ENCODE peak calls at places on chromosomes 16 and 17, in ten cellular contexts. A, I, E, Q, M, C, T, B, X and P are unnamed samples.
A peak's percentile ranks its signal among the peaks of the same experiment; 100 is the strongest.

GRCh38 chr17:15263680-15264079 is 1.4 kb downstream of the PMP22 start:
- DNase-seq in A (no peak), I (no peak), E (no peak), Q (no peak), M (no peak), C (no peak), T (no peak), B (no peak), X (no peak), P (no peak)

GRCh38 chr16:47492428-47493357 is 31.6 kb downstream of the PHKB start:
- DNase-seq in A (no peak), I (no peak), E (no peak), Q (no peak), M (no peak), C (no peak), T (no peak), B (no peak), X (peak; percentile 15), P (peak; percentile 83)

GRCh38 chr17:28997811-28998210 is 8.0 kb downstream of the SEZ6 start:
- DNase-seq in A (no peak), I (no peak), E (no peak), Q (no peak), M (peak; percentile 29), C (no peak), T (no peak), B (no peak), X (no peak), P (no peak)

GRCh38 chr17:1646199-1646875 is 805 bp upstream of the SCARF1 start:
- DNase-seq in A (no peak), I (no peak), E (no peak), Q (no peak), M (no peak), C (no peak), T (no peak), B (no peak), X (no peak), P (peak; percentile 72)

GRCh38 chr16:31055613-31056012 is 18.4 kb downstream of the ZNF668 start:
- DNase-seq in A (no peak), I (no peak), E (no peak), Q (no peak), M (no peak), C (no peak), T (no peak), B (no peak), X (no peak), P (no peak)

GRCh38 chr16:53822936-53823529 is 119.1 kb downstream of the FTO start:
- DNase-seq in A (no peak), I (peak; percentile 2), E (no peak), Q (no peak), M (no peak), C (no peak), T (no peak), B (no peak), X (no peak), P (no peak)

GRCh38 chr17:9408381-9408780 is 167.2 kb downstream of the STX8 start:
- DNase-seq in A (no peak), I (no peak), E (no peak), Q (no peak), M (no peak), C (no peak), T (no peak), B (no peak), X (no peak), P (no peak)

GRCh38 chr17:18008496-18009268 is 30.3 kb downstream of the ATPAF2 start:
- DNase-seq in A (no peak), I (no peak), E (no peak), Q (peak; percentile 92), M (no peak), C (no peak), T (no peak), B (no peak), X (peak; percentile 16), P (no peak)

GRCh38 chr16:85431431-85432124 is 181.5 kb upstream of the GSE1 start:
- DNase-seq in A (no peak), I (no peak), E (no peak), Q (no peak), M (no peak), C (no peak), T (no peak), B (peak; percentile 33), X (no peak), P (peak; percentile 61)

GRCh38 chr16:69762843-69763556 is 868 bp downstream of the WWP2 start:
- DNase-seq in A (no peak), I (no peak), E (peak; percentile 1), Q (no peak), M (no peak), C (no peak), T (no peak), B (no peak), X (no peak), P (no peak)

GRCh38 chr17:5282639-5283217 is 644 bp downstream of the RABEP1 start:
- DNase-seq in A (no peak), I (no peak), E (no peak), Q (no peak), M (no peak), C (peak; percentile 4), T (peak; percentile 14), B (no peak), X (no peak), P (no peak)

GRCh38 chr17:79027274-79027924 is 3.4 kb downstream of the C1QTNF1 start:
- DNase-seq in A (no peak), I (no peak), E (no peak), Q (no peak), M (no peak), C (no peak), T (no peak), B (no peak), X (no peak), P (peak; percentile 78)

GRCh38 chr17:29617481-29618271 is 5.0 kb downstream of the CORO6 start:
- DNase-seq in A (peak; percentile 89), I (peak; percentile 85), E (peak; percentile 88), Q (no peak), M (no peak), C (peak; percentile 77), T (peak; percentile 80), B (peak; percentile 64), X (no peak), P (peak; percentile 99)

GRCh38 chr17:48644159-48644558 is 18.0 kb upstream of the HOXB9 start:
- DNase-seq in A (no peak), I (no peak), E (no peak), Q (no peak), M (no peak), C (no peak), T (no peak), B (no peak), X (no peak), P (no peak)

GRCh38 chr16:83744521-83744981 is 63.2 kb upstream of the HSBP1 start:
- DNase-seq in A (no peak), I (no peak), E (no peak), Q (no peak), M (no peak), C (no peak), T (no peak), B (peak; percentile 49), X (peak; percentile 27), P (peak; percentile 81)

GRCh38 chr17:8887834-8888703 is 20.6 kb upstream of the PIK3R6 start:
- DNase-seq in A (no peak), I (no peak), E (no peak), Q (no peak), M (no peak), C (no peak), T (no peak), B (no peak), X (no peak), P (no peak)

GRCh38 chr16:28063611-28064061 is at the start of gene GSG1L:
- DNase-seq in A (peak; percentile 26), I (no peak), E (no peak), Q (no peak), M (no peak), C (no peak), T (no peak), B (no peak), X (no peak), P (peak; percentile 59)

GRCh38 chr17:3740611-3741073 is 16.9 kb downstream of the HASPIN start:
- DNase-seq in A (no peak), I (peak; percentile 26), E (peak; percentile 44), Q (no peak), M (no peak), C (no peak), T (no peak), B (no peak), X (no peak), P (no peak)

GRCh38 chr17:42920922-42921321 is 20.3 kb downstream of the G6PC1 start:
- DNase-seq in A (no peak), I (no peak), E (no peak), Q (no peak), M (no peak), C (no peak), T (no peak), B (no peak), X (no peak), P (no peak)

GRCh38 chr17:4017377-4017776 is 53.1 kb upstream of the ATP2A3 start:
- DNase-seq in A (no peak), I (no peak), E (no peak), Q (no peak), M (no peak), C (no peak), T (no peak), B (no peak), X (no peak), P (no peak)

GRCh38 chr16:69112285-69113129 is 7.1 kb downstream of the HAS3 start:
- DNase-seq in A (peak; percentile 60), I (peak; percentile 20), E (peak; percentile 13), Q (no peak), M (no peak), C (no peak), T (no peak), B (peak; percentile 75), X (no peak), P (peak; percentile 78)

GRCh38 chr16:82603784-82604411 is 22.9 kb upstream of the CDH13 start:
- DNase-seq in A (no peak), I (no peak), E (no peak), Q (no peak), M (no peak), C (no peak), T (no peak), B (peak; percentile 59), X (peak; percentile 54), P (no peak)

GRCh38 chr16:84308120-84308519 is 13.4 kb downstream of the WFDC1 start:
- DNase-seq in A (peak; percentile 24), I (no peak), E (no peak), Q (no peak), M (no peak), C (no peak), T (no peak), B (peak; percentile 75), X (peak; percentile 24), P (peak; percentile 81)

GRCh38 chr16:66984902-66985311 is 3.5 kb upstream of the CES4A start:
- DNase-seq in A (peak; percentile 73), I (no peak), E (no peak), Q (no peak), M (no peak), C (no peak), T (no peak), B (no peak), X (no peak), P (no peak)

GRCh38 chr17:36590082-36590481 is 1.6 kb upstream of the DHRS11 start:
- DNase-seq in A (no peak), I (no peak), E (no peak), Q (no peak), M (no peak), C (no peak), T (no peak), B (peak; percentile 3), X (no peak), P (no peak)

GRCh38 chr17:37294888-37295287 is 80.9 kb upstream of the C17orf78 start:
- DNase-seq in A (no peak), I (no peak), E (no peak), Q (no peak), M (no peak), C (no peak), T (no peak), B (no peak), X (no peak), P (no peak)

GRCh38 chr17:74297941-74298340 is 23.9 kb downstream of the DNAI2 start:
- DNase-seq in A (no peak), I (no peak), E (no peak), Q (no peak), M (no peak), C (no peak), T (no peak), B (no peak), X (no peak), P (no peak)

GRCh38 chr16:22638393-22639206 is 127.9 kb downstream of the NPIPB5 start:
- DNase-seq in A (no peak), I (no peak), E (no peak), Q (peak; percentile 34), M (no peak), C (no peak), T (no peak), B (no peak), X (peak; percentile 76), P (no peak)